ENCODE peak calls at places on chromosomes 12 and 14, in six cellular contexts. R is mesothelial cell of epicardium, L is Peyer's patch, U is GM23338, Q is cardiac fibroblast, A is endothelial cell. O is an unnamed sample.
A peak's percentile ranks its signal among the peaks of the same experiment; 100 is the strongest.

GRCh38 chr12:132284071-132284492 is 45.3 kb downstream of the GALNT9 start:
- DNase-seq in R (no peak), L (no peak), U (no peak), Q (peak; percentile 50), A (no peak), O (no peak)

GRCh38 chr12:133129368-133130037 is 571 bp downstream of the ZNF891 start:
- DNase-seq in R (no peak), L (no peak), U (peak; percentile 37), Q (peak; percentile 46), A (no peak), O (no peak)

GRCh38 chr12:29066061-29066588 is 83.0 kb upstream of the FAR2 start:
- DNase-seq in R (no peak), L (no peak), U (no peak), Q (peak; percentile 83), A (no peak), O (no peak)

GRCh38 chr14:104586832-104587620 is 7.5 kb downstream of the C14orf180 start:
- DNase-seq in R (no peak), L (no peak), U (no peak), Q (no peak), A (no peak), O (no peak)

GRCh38 chr12:125081427-125081826 is 16.2 kb downstream of the AACS start:
- DNase-seq in R (no peak), L (no peak), U (no peak), Q (no peak), A (no peak), O (no peak)

GRCh38 chr12:102343361-102344121 is 136.8 kb downstream of the IGF1 start:
- DNase-seq in R (no peak), L (no peak), U (no peak), Q (peak; percentile 21), A (no peak), O (no peak)

GRCh38 chr12:12349711-12350665 is at the start of gene MANSC1:
- DNase-seq in R (peak; percentile 36), L (peak; percentile 84), U (peak; percentile 86), Q (peak; percentile 22), A (peak; percentile 64), O (peak; percentile 35)

GRCh38 chr12:108572166-108572790 is 9.9 kb downstream of the ISCU start:
- DNase-seq in R (no peak), L (no peak), U (no peak), Q (peak; percentile 62), A (no peak), O (no peak)

GRCh38 chr12:6464531-6464930 is 5.9 kb downstream of the VAMP1 start:
- DNase-seq in R (no peak), L (no peak), U (no peak), Q (no peak), A (no peak), O (no peak)

GRCh38 chr12:24425601-24425970 is 476.1 kb upstream of the SOX5 start:
- DNase-seq in R (no peak), L (no peak), U (no peak), Q (peak; percentile 67), A (no peak), O (no peak)

GRCh38 chr14:25034803-25035681 is 14.9 kb downstream of the STXBP6 start:
- DNase-seq in R (no peak), L (no peak), U (no peak), Q (no peak), A (no peak), O (no peak)

GRCh38 chr12:46370380-46370734 is 2.2 kb downstream of the SLC38A2 start:
- DNase-seq in R (no peak), L (no peak), U (no peak), Q (peak; percentile 42), A (no peak), O (no peak)

GRCh38 chr12:92064420-92064819 is 81.2 kb downstream of the BTG1 start:
- DNase-seq in R (no peak), L (no peak), U (no peak), Q (no peak), A (no peak), O (no peak)

GRCh38 chr12:11639463-11639862 is 10.0 kb upstream of the ETV6 start:
- DNase-seq in R (no peak), L (no peak), U (no peak), Q (no peak), A (no peak), O (no peak)

GRCh38 chr14:75303415-75303814 is 24.8 kb downstream of the FOS start:
- DNase-seq in R (no peak), L (peak; percentile 70), U (peak; percentile 90), Q (peak; percentile 84), A (peak; percentile 51), O (peak; percentile 49)

GRCh38 chr14:33026850-33027420 is 88.3 kb downstream of the NPAS3 start:
- DNase-seq in R (no peak), L (no peak), U (no peak), Q (peak; percentile 4), A (no peak), O (no peak)

O was measured in T-helper 9 cell.